ENCODE peak calls at places on chromosomes 1 and 21, in four cellular contexts. M is heart left ventricle, B is esophagus squamous epithelium, C is sigmoid colon. T is an unnamed sample.

GRCh38 chr1:190413142-190413541 is 64.5 kb downstream of the BRINP3 start:
- DNase-seq in M (no peak), B (no peak), C (no peak), T (no peak)

GRCh38 chr1:83641206-83641658 is 357.7 kb downstream of the TTLL7 start:
- DNase-seq in M (peak), B (no peak), C (no peak), T (no peak)

GRCh38 chr1:174883361-174883760 is 116.4 kb upstream of the CACYBP start:
- DNase-seq in M (no peak), B (no peak), C (no peak), T (peak)

GRCh38 chr1:39933956-39934941 is 20.7 kb upstream of the MFSD2A start:
- DNase-seq in M (peak), B (peak), C (peak), T (peak)

GRCh38 chr1:24900985-24901781 is 28.9 kb downstream of the RUNX3 start:
- DNase-seq in M (peak), B (no peak), C (no peak), T (no peak)

GRCh38 chr1:231040019-231040799 is at the start of gene FAM89A:
- DNase-seq in M (peak), B (no peak), C (peak), T (peak)

GRCh38 chr1:59041878-59042277 is 255.0 kb upstream of the FGGY start:
- DNase-seq in M (no peak), B (no peak), C (no peak), T (no peak)

GRCh38 chr1:48667782-48668181 is 108.9 kb downstream of the BEND5 start:
- DNase-seq in M (no peak), B (no peak), C (no peak), T (no peak)

GRCh38 chr1:228408041-228408868 is 1.6 kb upstream of the TRIM11 start:
- DNase-seq in M (no peak), B (no peak), C (no peak), T (no peak)

GRCh38 chr1:230073371-230074035 is 6.5 kb downstream of the GALNT2 start:
- DNase-seq in M (no peak), B (no peak), C (peak), T (peak)

GRCh38 chr21:39519835-39520234 is 68.1 kb downstream of the SH3BGR start:
- DNase-seq in M (no peak), B (no peak), C (no peak), T (no peak)

GRCh38 chr1:15703562-15703961 is 19.4 kb downstream of the PLEKHM2 start:
- DNase-seq in M (peak), B (no peak), C (peak), T (peak)

GRCh38 chr1:21302747-21303715 is 12.8 kb upstream of the ECE1 start:
- DNase-seq in M (no peak), B (no peak), C (peak), T (peak)

GRCh38 chr1:35369922-35370671 is 101.6 kb downstream of the ZMYM4 start:
- DNase-seq in M (peak), B (no peak), C (peak), T (peak)

GRCh38 chr1:224732367-224733006 is 116.4 kb downstream of the CNIH3 start:
- DNase-seq in M (no peak), B (no peak), C (no peak), T (no peak)

GRCh38 chr1:63255153-63255552 is 67.2 kb upstream of the FOXD3 start:
- DNase-seq in M (no peak), B (no peak), C (no peak), T (no peak)

GRCh38 chr1:43465694-43466152 is 12.0 kb upstream of the HYI start:
- DNase-seq in M (no peak), B (no peak), C (no peak), T (no peak)
- TF ChIP-seq POLR2A in M (no peak), B (no peak), C (no peak), T (no peak)

GRCh38 chr1:8004803-8005573 is 21.1 kb downstream of the ERRFI1 start:
- DNase-seq in M (peak), B (peak), C (peak), T (peak)
- H3K4me3 ChIP-seq in M (no peak), B (no peak), C (no peak), T (peak)

GRCh38 chr1:92461364-92462097 is 25.2 kb downstream of the GFI1 start:
- DNase-seq in M (no peak), B (no peak), C (no peak), T (no peak)

GRCh38 chr1:92464588-92465255 is 22.0 kb downstream of the GFI1 start:
- DNase-seq in M (no peak), B (no peak), C (no peak), T (no peak)

GRCh38 chr1:92465256-92465647 is 21.5 kb downstream of the GFI1 start:
- DNase-seq in M (no peak), B (no peak), C (no peak), T (no peak)

GRCh38 chr1:92459871-92460320 is 26.8 kb downstream of the GFI1 start:
- DNase-seq in M (no peak), B (no peak), C (no peak), T (no peak)
- TF ChIP-seq POLR2A in M (no peak), B (no peak), C (no peak), T (no peak)

DNA sequence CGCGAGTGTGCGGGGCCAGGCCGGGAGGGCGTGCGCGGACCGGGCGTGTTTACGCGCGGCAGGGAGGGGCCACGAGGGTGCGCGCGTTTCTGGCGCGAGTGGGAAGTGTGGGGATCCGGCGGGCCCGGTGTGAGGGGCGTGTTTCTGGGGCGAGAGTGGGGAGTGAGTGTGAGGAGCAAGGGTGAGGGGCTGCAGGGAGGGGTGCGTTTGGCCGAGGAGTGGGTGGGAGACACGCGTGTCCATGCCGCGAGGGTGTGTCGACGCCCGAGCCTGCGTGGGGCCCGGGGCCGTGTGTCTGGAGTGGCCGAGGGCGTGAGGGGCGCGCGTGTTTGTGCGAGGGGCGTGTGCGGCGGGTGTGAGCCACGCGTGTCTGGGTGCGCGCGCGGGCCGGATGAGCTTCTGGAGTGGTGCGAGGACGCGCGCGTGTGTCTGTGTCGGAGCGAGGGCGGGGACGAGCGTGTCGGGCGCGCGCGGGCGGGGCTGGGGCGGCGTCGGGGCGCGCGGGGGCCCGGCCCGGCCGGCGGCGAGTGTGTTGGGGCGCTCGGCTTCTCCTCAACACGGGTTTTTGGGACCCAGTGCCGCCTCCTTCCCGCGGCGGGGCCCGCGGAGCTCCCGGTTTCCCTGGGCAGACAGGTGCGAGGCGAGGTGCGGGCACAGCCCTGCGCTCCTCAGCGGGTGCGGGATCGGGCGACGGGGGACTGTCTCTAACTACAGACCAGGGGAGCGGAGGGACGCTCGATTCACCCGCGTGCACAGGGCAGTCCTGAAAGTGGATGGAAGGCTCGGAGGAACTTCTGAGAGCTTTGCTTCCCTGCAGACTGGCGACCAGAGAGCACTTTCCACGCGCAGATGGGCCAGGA is 65.8 kb upstream of the VAMP3 start:
- DNase-seq in M (peak), B (no peak), C (peak), T (peak)
- H3K4me3 ChIP-seq in M (peak), B (peak), C (peak), T (no peak)

GRCh38 chr1:199948587-199949280 is 78.8 kb upstream of the NR5A2 start:
- DNase-seq in M (no peak), B (no peak), C (no peak), T (no peak)
- TF ChIP-seq POLR2A in M (no peak), B (no peak), C (no peak), T (no peak)